ENCODE peak calls at places on chromosomes 11 and 22, in nine cellular contexts. J, W, Y, V, E, A, P, F and G are unnamed samples.

GRCh38 chr22:47067911-47068654 is 305.6 kb downstream of the TBC1D22A start:
- DNase-seq in A (no peak), E (no peak), J (no peak), Y (no peak), V (no peak), F (no peak), W (no peak), P (no peak), G (no peak)

GRCh38 chr11:17478064-17478463 is 1.4 kb upstream of the ABCC8 start:
- DNase-seq in F (no peak), J (no peak), E (no peak), W (no peak), P (no peak), Y (no peak), A (no peak), V (no peak), G (no peak)

GRCh38 chr22:31436132-31436531 is 36.7 kb downstream of the DRG1 start:
- DNase-seq in P (peak), A (no peak), W (no peak), Y (no peak), J (no peak), V (no peak), E (no peak), F (no peak), G (no peak)

GRCh38 chr22:37465721-37466120 is 20.5 kb downstream of the MFNG start:
- DNase-seq in W (no peak), Y (no peak), J (no peak), E (no peak), V (no peak), P (no peak), A (no peak), F (no peak), G (no peak)

GRCh38 chr11:37533830-37534229 is 935.8 kb upstream of the RAG2 start:
- DNase-seq in W (no peak), V (no peak), E (no peak), F (no peak), Y (no peak), J (no peak), P (no peak), A (no peak), G (no peak)

GRCh38 chr11:12854297-12854661 is 154.8 kb upstream of the RASSF10 start:
- DNase-seq in F (no peak), V (no peak), P (no peak), W (no peak), A (no peak), E (no peak), J (no peak), Y (no peak), G (no peak)

GRCh38 chr22:32957093-32957835 is 100.9 kb downstream of the SYN3 start:
- DNase-seq in Y (peak), P (no peak), A (no peak), E (no peak), V (peak), W (no peak), F (peak), J (no peak), G (no peak)

GRCh38 chr22:38519453-38520250 is 13.5 kb upstream of the DDX17 start:
- DNase-seq in F (no peak), V (no peak), A (no peak), W (no peak), J (no peak), P (no peak), Y (no peak), E (no peak), G (no peak)

DNA sequence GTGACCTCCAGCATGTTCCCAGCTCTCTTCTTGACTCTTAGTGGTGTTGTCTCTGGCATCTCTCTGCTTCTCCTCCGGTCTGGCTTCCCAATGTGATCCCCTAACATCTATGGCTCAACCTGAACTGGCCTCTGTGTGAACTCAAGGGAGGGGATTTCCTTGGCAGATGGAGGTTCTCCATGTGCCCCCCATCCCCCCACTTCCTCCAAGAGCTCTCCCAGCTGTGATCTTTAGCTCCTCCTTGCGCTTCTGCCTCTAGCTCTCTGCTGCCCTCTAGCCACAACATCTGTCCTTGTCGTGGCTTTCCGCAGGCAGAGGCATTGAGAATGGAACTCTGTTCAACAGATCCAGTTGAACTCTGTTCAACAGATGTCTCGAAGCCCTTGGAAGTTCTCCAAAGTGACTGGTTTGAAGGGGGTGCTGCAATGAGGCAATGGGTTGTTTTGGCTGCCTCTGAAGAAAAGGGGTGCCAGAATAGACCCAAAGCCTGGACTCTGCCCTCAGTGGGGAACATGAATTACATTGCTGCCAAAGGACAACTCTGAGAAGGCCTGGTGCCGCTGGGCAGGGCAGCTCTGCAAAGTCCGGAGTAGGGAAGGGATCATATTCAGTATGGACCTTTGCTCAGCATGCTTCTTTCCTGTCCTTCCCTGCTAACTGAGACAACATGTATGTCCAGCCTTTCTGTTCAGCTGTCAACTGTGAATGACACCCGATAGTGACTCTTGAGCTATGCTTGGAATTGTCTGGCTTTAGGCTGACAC is 61.9 kb downstream of the ADM start:
- DNase-seq in E (peak), V (no peak), A (peak), F (peak), W (peak), Y (peak), P (peak), J (peak), G (peak)
- TF ChIP-seq CTCF in E (peak), V (peak), A (peak), F (peak), W (peak), Y (peak), P (peak), J (peak), G (peak)

GRCh38 chr11:96157517-96157873 is 185.5 kb downstream of the MAML2 start:
- DNase-seq in W (no peak), P (no peak), J (no peak), V (no peak), F (no peak), A (no peak), Y (no peak), E (no peak), G (no peak)

GRCh38 chr11:96156379-96156722 is 186.6 kb downstream of the MAML2 start:
- DNase-seq in Y (no peak), V (no peak), W (no peak), A (no peak), P (no peak), F (no peak), J (no peak), E (no peak), G (no peak)

GRCh38 chr11:96158126-96158525 is 184.9 kb downstream of the MAML2 start:
- DNase-seq in J (no peak), E (no peak), V (no peak), Y (no peak), A (no peak), W (no peak), F (no peak), P (no peak), G (no peak)

GRCh38 chr11:96154802-96155520 is 188.0 kb downstream of the MAML2 start:
- DNase-seq in J (no peak), E (no peak), A (peak), V (no peak), P (peak), F (no peak), W (no peak), Y (no peak), G (peak)

DNA sequence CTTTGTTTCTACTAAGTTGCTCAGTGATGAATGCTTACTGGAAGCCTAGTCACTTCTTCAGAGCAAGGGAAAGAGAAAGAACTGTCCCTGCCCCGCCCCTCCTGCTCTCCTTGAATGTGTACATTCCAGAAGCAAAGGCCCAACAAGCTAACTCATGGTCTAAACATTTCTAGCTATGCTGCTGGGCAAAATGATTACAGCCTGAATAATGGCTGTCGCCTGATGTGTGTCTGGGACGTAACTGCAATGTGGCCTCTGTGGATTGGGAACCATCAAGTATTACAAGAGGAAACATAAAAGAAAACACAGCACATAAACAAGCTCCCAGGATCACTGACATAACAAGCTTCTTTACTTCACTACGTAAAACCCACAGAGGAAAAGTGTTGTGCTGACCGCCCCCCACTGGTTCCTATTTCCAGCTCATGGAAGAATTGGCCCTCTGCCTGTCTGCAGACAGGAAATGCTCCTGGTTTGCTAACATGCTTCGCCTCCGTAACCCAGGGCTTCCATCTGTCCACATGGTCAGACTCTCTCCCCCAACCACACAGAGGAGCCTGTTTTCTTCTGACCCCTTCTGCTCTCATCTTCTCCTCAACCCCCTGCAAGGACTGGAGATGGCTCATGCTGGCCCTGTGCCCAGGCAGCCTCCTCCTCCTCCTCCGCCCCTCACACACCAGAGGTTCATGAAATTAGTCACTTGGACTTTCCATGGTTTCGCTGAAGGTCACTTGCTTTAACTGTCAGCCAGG is 187.2 kb downstream of the MAML2 start:
- DNase-seq in Y (peak), P (peak), F (peak), W (peak), V (no peak), A (peak), E (no peak), J (peak), G (peak)
- TF ChIP-seq CTCF in Y (peak), P (peak), F (peak), W (no peak), V (peak), A (peak), E (no peak), J (no peak), G (peak)

GRCh38 chr22:21640810-21641209 is 1.3 kb upstream of the SDF2L1 start:
- DNase-seq in J (no peak), V (no peak), Y (no peak), A (no peak), W (no peak), E (no peak), P (no peak), F (no peak), G (no peak)

GRCh38 chr22:21641417-21641794 is 696 bp upstream of the SDF2L1 start:
- DNase-seq in Y (peak), F (no peak), J (no peak), A (peak), V (no peak), W (peak), E (peak), P (peak), G (peak)

GRCh38 chr22:21642584-21643448 is 714 bp downstream of the SDF2L1 start:
- DNase-seq in P (peak), F (no peak), A (peak), Y (peak), V (no peak), J (no peak), W (peak), E (peak), G (peak)

GRCh38 chr22:21643533-21644357 is 1.6 kb downstream of the SDF2L1 start:
- DNase-seq in Y (no peak), V (no peak), P (no peak), A (no peak), J (no peak), F (no peak), W (no peak), E (no peak), G (no peak)

GRCh38 chr22:21641795-21642583 is at the start of gene SDF2L1:
- DNase-seq in V (peak), F (peak), P (peak), E (peak), Y (peak), A (peak), W (peak), J (peak), G (peak)
- TF ChIP-seq CTCF in V (no peak), F (no peak), P (no peak), E (no peak), Y (peak), A (no peak), W (peak), J (peak), G (no peak)

DNA sequence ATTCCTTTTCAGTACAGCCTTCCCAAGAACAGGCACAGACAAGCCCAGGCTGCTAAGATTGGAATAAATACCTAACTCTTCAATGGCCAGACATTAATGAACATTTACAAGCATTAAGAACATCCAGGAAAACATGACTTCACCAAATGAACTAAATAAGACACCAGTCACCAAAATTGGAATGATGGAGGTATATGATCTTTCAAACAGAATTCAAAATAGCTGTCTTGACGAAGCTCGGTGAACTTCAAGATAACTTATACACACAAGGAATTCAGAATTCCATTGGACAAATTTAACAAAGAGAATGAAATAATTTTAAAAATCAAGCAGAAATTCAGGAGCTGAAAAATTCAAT is 16.4 kb upstream of the DDX10 start:
- DNase-seq in A (no peak), P (no peak), E (no peak), W (no peak), V (no peak), F (no peak), J (no peak), Y (no peak), G (no peak)
- TF ChIP-seq CTCF in A (no peak), P (no peak), E (peak), W (no peak), V (no peak), F (no peak), J (peak), Y (no peak), G (no peak)

GRCh38 chr11:111063711-111064110 is 181.8 kb upstream of the POU2AF2 start:
- DNase-seq in F (no peak), E (no peak), J (no peak), A (no peak), V (peak), Y (no peak), W (no peak), P (peak), G (peak)

GRCh38 chr11:111066861-111067260 is 178.7 kb upstream of the POU2AF2 start:
- DNase-seq in W (no peak), Y (no peak), A (peak), V (no peak), F (no peak), P (no peak), J (no peak), E (no peak), G (no peak)

GRCh38 chr11:111067994-111068393 is 177.5 kb upstream of the POU2AF2 start:
- DNase-seq in Y (no peak), P (no peak), A (no peak), E (no peak), W (no peak), F (no peak), V (no peak), J (no peak), G (no peak)

GRCh38 chr11:111064118-111064517 is 181.4 kb upstream of the POU2AF2 start:
- DNase-seq in W (no peak), V (no peak), E (no peak), Y (no peak), J (no peak), A (peak), F (no peak), P (peak), G (no peak)

DNA sequence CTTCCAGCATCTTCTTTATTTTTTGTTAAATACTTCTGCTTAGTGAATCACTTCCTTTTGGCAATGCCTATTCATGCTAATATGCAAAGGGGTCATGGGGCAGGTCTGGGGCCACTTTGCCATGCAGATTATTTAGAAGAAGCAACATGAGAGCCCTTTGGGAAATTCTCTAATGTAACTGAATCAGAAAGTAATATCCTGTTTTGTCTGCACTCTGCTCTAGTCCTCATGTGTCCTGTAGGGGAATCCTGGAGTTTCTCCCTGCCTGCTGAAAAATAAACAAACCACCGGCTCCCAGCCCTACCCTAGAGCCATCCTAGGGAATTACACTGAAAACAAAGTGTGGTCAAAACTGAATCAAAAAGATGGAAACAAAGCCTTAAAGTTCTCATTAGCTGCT is 176.4 kb upstream of the POU2AF2 start:
- DNase-seq in F (peak), W (no peak), V (no peak), P (peak), Y (no peak), E (no peak), A (peak), J (no peak), G (peak)
- TF ChIP-seq CTCF in F (peak), W (no peak), V (peak), P (peak), Y (no peak), E (no peak), A (peak), J (no peak), G (no peak)

DNA sequence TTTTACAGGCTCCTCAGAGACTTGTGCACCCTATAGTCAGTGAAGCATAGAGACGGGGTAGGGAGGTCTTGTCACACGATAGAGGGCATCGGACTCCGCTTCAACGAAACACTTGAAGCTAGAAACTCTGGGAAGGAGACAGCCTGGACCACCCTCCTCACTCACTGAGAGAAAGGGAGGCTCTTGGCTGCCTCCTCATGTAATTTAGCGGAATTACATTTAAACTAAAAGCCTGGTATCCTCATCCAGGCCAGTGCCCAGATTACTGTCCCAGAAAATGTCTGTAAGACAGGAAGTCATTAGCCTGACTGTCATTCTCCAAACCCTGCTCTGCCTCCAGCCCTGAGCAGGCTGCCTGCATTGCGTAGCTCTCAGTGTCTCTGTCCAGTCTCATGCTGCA is 36.0 kb downstream of the TTLL1 start:
- DNase-seq in P (no peak), F (no peak), E (no peak), V (no peak), Y (no peak), J (no peak), A (no peak), W (no peak), G (no peak)
- TF ChIP-seq CTCF in P (peak), F (peak), E (peak), V (peak), Y (peak), J (no peak), A (peak), W (no peak), G (no peak)